ENCODE peak calls at places on chromosomes 12 and 14, in nine cellular contexts. M is activated naive CD4-positive, alpha-beta T cell treated with anti-CD3 and anti-CD28 coated beads, Interleukin-2, amount 50 U/mL, for 16 hours; P is cardiac fibroblast; R is NCI-H1092 treated with DMSO at 0.1 percent for 48 hours; N is stimulated activated CD8-positive, alpha-beta memory T cell treated with anti-CD3 and anti-CD28 coated beads, Interleukin-2, amount 100 ng/mL, for 1 hour; T is NCI-H1105; Q is germinal center; S is fibroblast of mammary gland; U is BJ. K is an unnamed sample.

GRCh38 chr14:77071938-77072388 is 26.1 kb upstream of the CIPC start:
- DNase-seq in M (no peak), P (no peak), R (no peak), N (no peak), T (no peak), Q (no peak), S (peak; percentile 35), U (no peak), K (no peak)

GRCh38 chr14:35197015-35197414 is 74.7 kb downstream of the PRORP start:
- DNase-seq in M (no peak), P (peak; percentile 50), R (no peak), N (no peak), T (no peak), Q (no peak), S (peak; percentile 68), U (peak; percentile 11), K (no peak)

GRCh38 chr12:90085491-90086274 is 377.0 kb upstream of the ATP2B1 start:
- DNase-seq in M (no peak), P (peak; percentile 13), R (no peak), N (no peak), T (no peak), Q (no peak), S (peak; percentile 68), U (no peak), K (no peak)

GRCh38 chr12:9759680-9760592 is 765 bp downstream of the CD69 start:
- DNase-seq in M (no peak), P (no peak), R (no peak), N (no peak), T (no peak), Q (no peak), S (no peak), U (no peak), K (no peak)

GRCh38 chr14:50766338-50766886 is 64.5 kb downstream of the NIN start:
- DNase-seq in M (no peak), P (peak; percentile 36), R (no peak), N (no peak), T (no peak), Q (no peak), S (peak; percentile 57), U (no peak), K (no peak)

GRCh38 chr12:50249464-50250229 is 33.7 kb downstream of the LIMA1 start:
- DNase-seq in M (no peak), P (peak; percentile 32), R (no peak), N (no peak), T (no peak), Q (no peak), S (no peak), U (no peak), K (no peak)

GRCh38 chr12:55699471-55700055 is 8.1 kb downstream of the ITGA7 start:
- DNase-seq in M (no peak), P (no peak), R (no peak), N (no peak), T (no peak), Q (no peak), S (no peak), U (no peak), K (no peak)

GRCh38 chr14:90495357-90496276 is 98.8 kb downstream of the CALM1 start:
- DNase-seq in M (no peak), P (peak; percentile 74), R (no peak), N (no peak), T (no peak), Q (peak; percentile 45), S (peak; percentile 72), U (no peak), K (no peak)

GRCh38 chr12:32322354-32322753 is 77.0 kb upstream of the FGD4 start:
- DNase-seq in M (no peak), P (no peak), R (no peak), N (no peak), T (no peak), Q (no peak), S (no peak), U (no peak), K (peak; percentile 13)

GRCh38 chr12:128387811-128388422 is 120.9 kb downstream of the TMEM132C start:
- DNase-seq in M (no peak), P (peak; percentile 12), R (peak; percentile 58), N (no peak), T (no peak), Q (peak; percentile 26), S (peak; percentile 0), U (no peak), K (no peak)

GRCh38 chr14:23577004-23577681 is 1.4 kb downstream of the JPH4 start:
- DNase-seq in M (no peak), P (peak; percentile 19), R (peak; percentile 11), N (no peak), T (no peak), Q (no peak), S (no peak), U (no peak), K (peak; percentile 49)

GRCh38 chr12:7612851-7613250 is 52.9 kb downstream of the APOBEC1 start:
- DNase-seq in M (no peak), P (no peak), R (no peak), N (no peak), T (no peak), Q (no peak), S (no peak), U (no peak), K (no peak)